ENCODE peak calls at places on chromosome 4, in four cellular contexts. Y is ovary, N is tibial nerve, F is Peyer's patch. Z is an unnamed sample.

GRCh38 chr4:40672528-40673522 is 43.2 kb upstream of the RBM47 start:
- DNase-seq in Y (no peak), N (no peak), F (no peak), Z (no peak)

GRCh38 chr4:123466080-123466785 is 69.6 kb downstream of the SPRY1 start:
- DNase-seq in Y (no peak), N (no peak), F (no peak), Z (no peak)

GRCh38 chr4:170047774-170048354 is 21.7 kb upstream of the MFAP3L start:
- DNase-seq in Y (peak; percentile 43), N (peak; percentile 26), F (peak; percentile 35), Z (no peak)

GRCh38 chr4:5470318-5470889 is 238.0 kb downstream of the EVC2 start:
- DNase-seq in Y (no peak), N (no peak), F (no peak), Z (no peak)

GRCh38 chr4:33411182-33411581 is 2691.0 kb downstream of the PCDH7 start:
- DNase-seq in Y (no peak), N (no peak), F (no peak), Z (no peak)

GRCh38 chr4:85005865-85006377 is 39.4 kb upstream of the WDFY3 start:
- DNase-seq in Y (no peak), N (no peak), F (no peak), Z (no peak)

GRCh38 chr4:156321203-156321602 is 367.5 kb upstream of the CTSO start:
- DNase-seq in Y (no peak), N (no peak), F (no peak), Z (no peak)

GRCh38 chr4:81257021-81257420 is 42.0 kb upstream of the PRKG2 start:
- DNase-seq in Y (no peak), N (no peak), F (no peak), Z (no peak)

GRCh38 chr4:145774473-145774872 is 94.5 kb downstream of the C4orf51 start:
- DNase-seq in Y (no peak), N (no peak), F (no peak), Z (no peak)

GRCh38 chr4:83284161-83285021 is at the start of gene COQ2:
- DNase-seq in Y (peak; percentile 96), N (peak; percentile 91), F (peak; percentile 95), Z (peak; percentile 98)
- TF ChIP-seq POLR2A in Y (peak; percentile 75), N (peak; percentile 44), F (peak; percentile 73), Z (peak; percentile 75)

GRCh38 chr4:184472540-184473264 is 1.6 kb downstream of the IRF2 start:
- DNase-seq in Y (peak; percentile 66), N (peak; percentile 47), F (peak; percentile 62), Z (peak; percentile 88)
- TF ChIP-seq POLR2A in Y (no peak), N (no peak), F (peak; percentile 84), Z (no peak)

GRCh38 chr4:173524218-173525117 is 5.6 kb downstream of the HAND2 start:
- DNase-seq in Y (no peak), N (no peak), F (no peak), Z (peak; percentile 80)

GRCh38 chr4:173522874-173523395 is 7.1 kb downstream of the HAND2 start:
- DNase-seq in Y (peak; percentile 48), N (no peak), F (no peak), Z (no peak)

GRCh38 chr4:173520921-173521473 is 9.0 kb downstream of the HAND2 start:
- DNase-seq in Y (no peak), N (no peak), F (no peak), Z (peak; percentile 79)

GRCh38 chr4:173521474-173522159 is 8.4 kb downstream of the HAND2 start:
- DNase-seq in Y (peak; percentile 45), N (no peak), F (no peak), Z (peak; percentile 89)

DNA sequence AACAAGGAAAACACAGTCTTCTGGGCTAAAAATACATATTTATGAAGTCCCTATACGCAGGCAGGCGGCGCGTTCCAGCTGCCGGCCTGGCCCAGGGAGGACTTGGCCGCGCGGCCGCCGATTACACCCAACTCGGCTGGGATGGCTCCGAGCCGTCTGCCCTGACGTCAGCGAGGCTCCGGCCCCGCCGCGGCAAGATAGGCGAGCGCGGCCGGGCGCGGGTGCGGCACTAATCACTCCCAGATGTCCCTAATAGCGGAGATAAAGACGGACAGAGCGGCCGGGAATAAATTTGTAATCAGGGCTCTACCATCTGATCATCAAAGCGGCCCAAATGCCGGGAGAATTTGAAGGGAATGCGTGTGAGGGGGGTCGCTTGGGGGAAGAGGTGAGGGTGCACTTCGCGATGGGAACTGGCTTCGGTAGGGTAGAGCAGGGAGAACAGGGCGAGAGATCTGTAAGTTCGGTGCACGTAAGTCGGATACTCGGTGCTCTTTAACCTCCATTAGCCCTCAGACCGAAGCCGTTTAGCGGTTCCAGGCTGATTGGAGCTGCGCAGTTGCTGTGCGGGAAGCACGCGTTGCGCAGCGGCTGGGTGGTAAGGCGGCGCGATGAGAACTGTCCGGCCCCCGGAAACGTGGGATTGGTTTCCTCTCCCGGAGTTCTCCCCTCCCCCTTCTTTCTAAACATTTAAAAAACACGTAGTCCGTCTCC is 7.7 kb downstream of the HAND2 start:
- DNase-seq in Y (peak; percentile 93), N (peak; percentile 76), F (no peak), Z (peak; percentile 97)
- TF ChIP-seq POLR2A in Y (peak; percentile 57), N (no peak), F (no peak), Z (peak; percentile 61)

GRCh38 chr4:65296246-65296645 is 374.0 kb downstream of the EPHA5 start:
- DNase-seq in Y (no peak), N (no peak), F (no peak), Z (no peak)
- TF ChIP-seq POLR2A in Y (no peak), N (no peak), F (no peak), Z (no peak)

GRCh38 chr4:1247811-1248261 is 1.1 kb downstream of the CTBP1 start:
- DNase-seq in Y (no peak), N (no peak), F (no peak), Z (peak; percentile 71)

GRCh38 chr4:1246901-1247810 is 1.8 kb downstream of the CTBP1 start:
- DNase-seq in Y (peak; percentile 30), N (no peak), F (no peak), Z (peak; percentile 66)

GRCh38 chr4:1249148-1249730 is 309 bp upstream of the CTBP1 start:
- DNase-seq in Y (peak; percentile 87), N (peak; percentile 75), F (peak; percentile 84), Z (peak; percentile 93)

GRCh38 chr4:1249731-1250526 is 999 bp upstream of the CTBP1 start:
- DNase-seq in Y (peak; percentile 67), N (no peak), F (no peak), Z (peak; percentile 82)

DNA sequence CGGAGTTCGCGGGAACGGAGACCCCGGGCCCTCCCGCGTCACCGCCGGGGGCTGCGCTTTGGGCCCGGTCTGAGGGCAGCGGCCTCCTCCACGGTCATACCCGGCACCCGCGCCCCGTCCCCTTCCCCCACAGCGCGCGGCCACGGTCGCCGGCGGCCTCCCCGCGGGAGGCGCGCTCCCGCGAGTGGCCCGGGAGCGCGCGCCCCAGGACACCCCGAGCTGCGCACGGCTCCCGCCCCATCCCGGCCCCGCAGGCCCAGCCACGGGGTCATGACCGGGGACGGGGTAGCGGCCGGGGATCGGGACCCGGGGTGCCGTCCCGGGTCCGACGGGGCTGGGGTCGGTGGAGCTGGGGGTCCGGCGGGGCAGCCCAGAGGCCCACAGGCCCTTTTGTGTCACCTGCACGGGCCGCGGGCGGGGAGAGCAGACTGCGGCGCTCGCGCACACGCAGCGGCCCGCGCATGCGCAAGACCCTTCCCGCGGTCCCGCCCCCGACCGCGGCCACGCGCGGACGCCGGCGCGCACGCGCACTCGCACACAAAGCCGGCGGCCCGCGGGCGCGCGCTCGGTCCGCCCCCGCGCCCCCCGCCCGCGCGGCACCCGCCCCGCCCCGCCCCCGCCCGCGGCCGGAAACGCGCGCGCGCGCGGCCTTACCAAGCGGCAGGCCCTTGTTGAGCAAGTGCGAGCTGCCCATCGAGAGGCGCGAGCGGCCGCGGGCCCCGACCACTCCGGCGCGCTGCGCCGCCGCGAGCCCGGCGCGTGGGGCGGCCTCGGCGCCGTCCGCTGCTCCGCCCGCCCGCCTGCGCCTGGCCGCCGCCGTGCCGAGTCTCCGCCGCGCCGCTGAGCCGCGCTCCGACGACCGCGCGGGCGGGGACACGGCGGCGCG is at the start of gene CTBP1:
- DNase-seq in Y (peak; percentile 80), N (peak; percentile 60), F (peak; percentile 76), Z (peak; percentile 90)
- TF ChIP-seq POLR2A in Y (peak; percentile 59), N (peak; percentile 22), F (peak; percentile 62), Z (peak; percentile 12)

DNA sequence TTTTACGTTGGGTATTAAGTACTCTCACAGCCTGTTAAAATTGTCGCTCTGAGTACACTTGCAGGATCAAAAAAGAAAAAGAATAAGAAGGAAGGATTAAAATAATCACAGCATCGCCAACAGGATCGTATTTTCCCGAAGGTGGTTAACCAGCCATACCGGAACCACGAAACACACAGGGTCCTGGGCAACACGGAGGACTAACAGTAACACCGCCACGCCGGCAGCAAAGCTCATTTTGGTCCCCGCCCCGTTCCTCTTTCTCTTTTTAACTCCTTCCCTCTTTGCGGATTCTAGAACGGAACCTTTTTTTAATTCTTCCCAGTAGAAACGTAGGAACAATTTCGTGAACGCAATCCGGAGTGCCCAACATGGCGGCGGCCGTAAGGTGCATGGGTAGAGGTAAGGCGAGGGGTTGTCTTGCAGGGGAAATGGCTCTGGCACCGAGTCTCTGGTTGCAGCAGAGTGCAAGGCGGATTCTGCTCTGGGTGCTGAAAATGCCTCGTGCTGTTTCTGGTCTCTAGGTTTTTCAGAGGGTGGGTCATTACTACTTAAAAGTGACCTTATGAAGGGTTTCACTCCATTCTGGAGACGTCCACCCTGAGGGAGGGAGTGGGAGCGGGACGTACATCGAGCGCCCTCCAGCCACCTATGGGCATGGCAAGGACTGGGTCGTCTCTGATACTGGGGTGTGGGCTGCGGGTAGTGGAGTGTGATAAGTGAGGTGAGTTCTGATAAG is at the start of gene MRPL1:
- DNase-seq in Y (peak; percentile 89), N (peak; percentile 82), F (peak; percentile 88), Z (peak; percentile 96)
- TF ChIP-seq POLR2A in Y (peak; percentile 42), N (no peak), F (peak; percentile 38), Z (peak; percentile 44)

GRCh38 chr4:73743825-73744602 is 3.6 kb downstream of the CXCL8 start:
- DNase-seq in Y (no peak), N (no peak), F (no peak), Z (no peak)
- TF ChIP-seq POLR2A in Y (no peak), N (no peak), F (no peak), Z (no peak)

Z was measured in sigmoid colon.